ENCODE peak calls at places on chromosomes 7 and 10, in seven cellular contexts. One of them, this sample, is unnamed.

GRCh38 chr10:78263521-78263988 is 229.9 kb downstream of the RPS24 start:
- DNase-seq in OCI-LY7: no peak
- DNase-seq in PC-9: no peak
- DNase-seq in caudate nucleus: peak
- DNase-seq in hepatocyte: no peak
- DNase-seq in left ventricle myocardium inferior: no peak
- DNase-seq in transverse colon: no peak
- DNase-seq in this sample: no peak

GRCh38 chr7:86930554-86931307 is 128.7 kb downstream of the ELAPOR2 start:
- DNase-seq in OCI-LY7: no peak
- DNase-seq in PC-9: no peak
- DNase-seq in caudate nucleus: no peak
- DNase-seq in hepatocyte: no peak
- DNase-seq in left ventricle myocardium inferior: no peak
- DNase-seq in transverse colon: no peak
- DNase-seq in this sample: no peak

GRCh38 chr10:119337796-119338432 is 130.5 kb downstream of the GRK5 start:
- DNase-seq in OCI-LY7: no peak
- DNase-seq in PC-9: no peak
- DNase-seq in caudate nucleus: no peak
- DNase-seq in hepatocyte: no peak
- DNase-seq in left ventricle myocardium inferior: no peak
- DNase-seq in transverse colon: no peak
- DNase-seq in this sample: no peak

GRCh38 chr10:8332730-8333111 is 278.2 kb downstream of the GATA3 start:
- DNase-seq in OCI-LY7: no peak
- DNase-seq in PC-9: no peak
- DNase-seq in caudate nucleus: no peak
- DNase-seq in hepatocyte: no peak
- DNase-seq in left ventricle myocardium inferior: no peak
- DNase-seq in transverse colon: no peak
- DNase-seq in this sample: no peak

GRCh38 chr7:12584940-12585339 is 14.4 kb downstream of the SCIN start:
- DNase-seq in OCI-LY7: no peak
- DNase-seq in PC-9: peak
- DNase-seq in caudate nucleus: no peak
- DNase-seq in hepatocyte: no peak
- DNase-seq in left ventricle myocardium inferior: no peak
- DNase-seq in transverse colon: peak
- DNase-seq in this sample: no peak

GRCh38 chr10:110642980-110643655 is 1.0 kb upstream of the RBM20 start:
- DNase-seq in OCI-LY7: no peak
- DNase-seq in PC-9: no peak
- DNase-seq in caudate nucleus: no peak
- DNase-seq in hepatocyte: peak
- DNase-seq in left ventricle myocardium inferior: peak
- DNase-seq in transverse colon: no peak
- DNase-seq in this sample: no peak

GRCh38 chr7:157158400-157158799 is 19.7 kb downstream of the UBE3C start:
- DNase-seq in OCI-LY7: no peak
- DNase-seq in PC-9: no peak
- DNase-seq in caudate nucleus: no peak
- DNase-seq in hepatocyte: no peak
- DNase-seq in left ventricle myocardium inferior: no peak
- DNase-seq in transverse colon: no peak
- DNase-seq in this sample: no peak

GRCh38 chr7:124764847-124765400 is 668 bp downstream of the GPR37 start:
- DNase-seq in OCI-LY7: no peak
- DNase-seq in PC-9: no peak
- DNase-seq in caudate nucleus: no peak
- DNase-seq in hepatocyte: peak
- DNase-seq in left ventricle myocardium inferior: no peak
- DNase-seq in transverse colon: peak
- DNase-seq in this sample: no peak

GRCh38 chr7:967361-968082 is 7.8 kb downstream of the COX19 start:
- DNase-seq in OCI-LY7: no peak
- DNase-seq in PC-9: no peak
- DNase-seq in caudate nucleus: no peak
- DNase-seq in hepatocyte: no peak
- DNase-seq in left ventricle myocardium inferior: no peak
- DNase-seq in transverse colon: no peak
- DNase-seq in this sample: no peak

GRCh38 chr7:136551618-136552017 is 316.8 kb upstream of the CHRM2 start:
- DNase-seq in OCI-LY7: no peak
- DNase-seq in PC-9: no peak
- DNase-seq in caudate nucleus: no peak
- DNase-seq in hepatocyte: no peak
- DNase-seq in left ventricle myocardium inferior: no peak
- DNase-seq in transverse colon: no peak
- DNase-seq in this sample: no peak

GRCh38 chr10:102648269-102648888 is 4.1 kb downstream of the TRIM8 start:
- DNase-seq in OCI-LY7: peak
- DNase-seq in PC-9: no peak
- DNase-seq in caudate nucleus: no peak
- DNase-seq in hepatocyte: no peak
- DNase-seq in left ventricle myocardium inferior: no peak
- DNase-seq in transverse colon: no peak
- DNase-seq in this sample: no peak
- H3K27ac ChIP-seq in OCI-LY7: peak
- H3K27ac ChIP-seq in PC-9: no peak
- H3K27ac ChIP-seq in caudate nucleus: peak
- H3K27ac ChIP-seq in hepatocyte: no peak
- H3K27ac ChIP-seq in left ventricle myocardium inferior: peak
- H3K27ac ChIP-seq in transverse colon: peak
- H3K27ac ChIP-seq in this sample: no peak

DNA sequence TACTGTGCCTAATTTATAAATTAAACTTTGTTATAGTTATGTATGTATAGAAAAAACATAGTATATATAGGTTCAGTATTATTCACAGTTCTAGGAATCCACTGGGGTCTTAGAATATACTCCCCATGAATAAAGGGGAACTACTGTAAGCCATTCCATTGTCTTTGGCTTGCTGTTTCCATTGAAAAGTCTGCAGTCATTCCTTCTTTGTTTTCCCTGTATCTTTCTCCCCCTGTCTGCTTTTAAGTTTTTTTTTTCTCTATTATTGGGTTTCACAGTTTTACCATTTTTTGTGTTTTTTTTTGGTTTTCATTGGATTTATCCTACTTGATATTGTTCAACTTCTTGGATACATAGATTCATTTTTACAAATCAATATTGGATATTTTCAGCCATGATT is 6.7 kb upstream of the PNLIP start:
- DNase-seq in OCI-LY7: no peak
- DNase-seq in PC-9: no peak
- DNase-seq in caudate nucleus: no peak
- DNase-seq in hepatocyte: no peak
- DNase-seq in left ventricle myocardium inferior: no peak
- DNase-seq in transverse colon: no peak
- DNase-seq in this sample: no peak
- H3K27ac ChIP-seq in OCI-LY7: no peak
- H3K27ac ChIP-seq in PC-9: no peak
- H3K27ac ChIP-seq in caudate nucleus: no peak
- H3K27ac ChIP-seq in hepatocyte: no peak
- H3K27ac ChIP-seq in left ventricle myocardium inferior: no peak
- H3K27ac ChIP-seq in transverse colon: no peak
- H3K27ac ChIP-seq in this sample: no peak

DNA sequence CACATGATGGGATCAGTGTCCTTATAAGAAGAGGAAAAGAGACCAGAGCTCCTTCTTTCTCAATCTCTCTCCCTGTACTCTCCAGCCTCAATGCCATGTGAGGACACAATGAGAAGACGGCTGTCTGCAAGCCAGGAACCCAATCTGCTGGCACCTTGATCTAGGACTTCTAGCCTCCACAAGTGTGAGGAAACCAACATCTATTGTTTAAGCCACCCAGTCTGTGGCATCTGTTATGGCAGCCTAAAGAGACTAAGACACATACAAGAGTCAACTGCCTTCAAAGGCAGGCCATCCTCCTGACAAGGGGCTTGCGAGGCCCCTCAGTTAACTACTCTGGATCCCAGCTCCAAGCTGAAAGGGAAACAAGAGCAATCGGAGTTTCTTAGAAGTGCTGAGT is 218.2 kb upstream of the FRMD4A start:
- DNase-seq in OCI-LY7: no peak
- DNase-seq in PC-9: no peak
- DNase-seq in caudate nucleus: no peak
- DNase-seq in hepatocyte: no peak
- DNase-seq in left ventricle myocardium inferior: no peak
- DNase-seq in transverse colon: no peak
- DNase-seq in this sample: no peak
- H3K27ac ChIP-seq in OCI-LY7: no peak
- H3K27ac ChIP-seq in PC-9: no peak
- H3K27ac ChIP-seq in caudate nucleus: peak
- H3K27ac ChIP-seq in hepatocyte: peak
- H3K27ac ChIP-seq in left ventricle myocardium inferior: no peak
- H3K27ac ChIP-seq in transverse colon: peak
- H3K27ac ChIP-seq in this sample: no peak

GRCh38 chr10:1035201-1035600 is 9.5 kb upstream of the IDI2 start:
- DNase-seq in OCI-LY7: no peak
- DNase-seq in PC-9: no peak
- DNase-seq in caudate nucleus: no peak
- DNase-seq in hepatocyte: no peak
- DNase-seq in left ventricle myocardium inferior: no peak
- DNase-seq in transverse colon: no peak
- DNase-seq in this sample: no peak

GRCh38 chr10:1033601-1034000 is 7.9 kb upstream of the IDI2 start:
- DNase-seq in OCI-LY7: no peak
- DNase-seq in PC-9: no peak
- DNase-seq in caudate nucleus: no peak
- DNase-seq in hepatocyte: no peak
- DNase-seq in left ventricle myocardium inferior: no peak
- DNase-seq in transverse colon: no peak
- DNase-seq in this sample: no peak

GRCh38 chr10:1036341-1036791 is 10.7 kb upstream of the IDI2 start:
- DNase-seq in OCI-LY7: no peak
- DNase-seq in PC-9: peak
- DNase-seq in caudate nucleus: no peak
- DNase-seq in hepatocyte: peak
- DNase-seq in left ventricle myocardium inferior: no peak
- DNase-seq in transverse colon: no peak
- DNase-seq in this sample: no peak

GRCh38 chr10:1037098-1037497 is 11.4 kb upstream of the IDI2 start:
- DNase-seq in OCI-LY7: no peak
- DNase-seq in PC-9: no peak
- DNase-seq in caudate nucleus: no peak
- DNase-seq in hepatocyte: no peak
- DNase-seq in left ventricle myocardium inferior: no peak
- DNase-seq in transverse colon: no peak
- DNase-seq in this sample: no peak

DNA sequence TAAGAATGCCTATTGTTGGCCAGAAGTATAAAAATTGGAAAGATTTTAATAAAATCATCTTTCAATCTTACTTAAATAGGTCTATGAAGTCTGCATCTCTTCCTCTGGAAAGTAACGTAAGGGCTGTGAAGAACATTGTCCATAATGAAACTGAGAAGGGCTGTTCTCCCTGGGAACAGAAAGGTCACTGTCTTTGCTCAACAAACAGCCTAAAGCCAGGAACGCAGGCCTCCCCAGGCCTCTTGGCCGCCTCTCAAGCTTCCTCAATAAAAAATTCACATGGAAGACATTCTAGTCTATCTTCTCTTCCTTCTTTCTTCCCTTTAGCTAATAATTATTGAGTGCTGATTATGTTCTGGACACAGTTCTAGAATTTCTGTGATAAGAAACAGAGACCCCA is 9.1 kb upstream of the IDI2 start:
- DNase-seq in OCI-LY7: no peak
- DNase-seq in PC-9: no peak
- DNase-seq in caudate nucleus: no peak
- DNase-seq in hepatocyte: no peak
- DNase-seq in left ventricle myocardium inferior: no peak
- DNase-seq in transverse colon: no peak
- DNase-seq in this sample: no peak
- H3K27ac ChIP-seq in OCI-LY7: no peak
- H3K27ac ChIP-seq in PC-9: no peak
- H3K27ac ChIP-seq in caudate nucleus: peak
- H3K27ac ChIP-seq in hepatocyte: peak
- H3K27ac ChIP-seq in left ventricle myocardium inferior: no peak
- H3K27ac ChIP-seq in transverse colon: no peak
- H3K27ac ChIP-seq in this sample: no peak

GRCh38 chr10:103854265-103854686 is 1.1 kb downstream of the SH3PXD2A start:
- DNase-seq in OCI-LY7: no peak
- DNase-seq in PC-9: no peak
- DNase-seq in caudate nucleus: no peak
- DNase-seq in hepatocyte: peak
- DNase-seq in left ventricle myocardium inferior: no peak
- DNase-seq in transverse colon: peak
- DNase-seq in this sample: no peak
- H3K27ac ChIP-seq in OCI-LY7: no peak
- H3K27ac ChIP-seq in PC-9: no peak
- H3K27ac ChIP-seq in caudate nucleus: no peak
- H3K27ac ChIP-seq in hepatocyte: peak
- H3K27ac ChIP-seq in left ventricle myocardium inferior: peak
- H3K27ac ChIP-seq in transverse colon: peak
- H3K27ac ChIP-seq in this sample: peak

DNA sequence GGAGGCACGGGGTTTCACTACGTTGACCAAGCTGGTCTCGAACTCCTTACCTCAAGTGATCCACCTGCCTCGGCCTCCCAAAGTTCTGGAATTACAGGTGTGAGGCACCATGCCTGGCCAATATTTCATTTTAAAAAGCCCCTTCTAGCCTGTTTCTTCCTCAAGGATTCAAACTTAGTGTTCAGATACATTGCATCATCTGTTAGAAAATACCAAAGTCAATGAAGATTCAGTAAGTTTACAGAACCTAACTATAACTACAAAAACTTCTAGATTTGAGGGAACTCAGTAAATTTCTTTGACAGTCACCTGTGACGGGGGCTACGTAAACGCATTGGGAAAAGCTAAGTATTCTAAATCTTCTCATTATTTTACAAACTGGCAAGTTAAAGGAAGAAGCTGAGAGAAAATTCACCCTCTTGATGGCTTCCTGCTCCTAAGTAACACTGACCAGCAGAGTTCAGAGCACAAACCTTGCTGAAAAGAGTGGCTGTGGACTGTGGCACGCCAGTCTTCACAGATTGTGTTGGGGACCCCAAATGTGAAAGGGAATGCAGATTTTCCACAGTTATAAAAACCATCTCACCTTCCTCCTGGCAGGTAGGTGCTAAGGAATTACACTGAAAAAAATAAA is 162.2 kb downstream of the PKD1L1 start:
- DNase-seq in OCI-LY7: no peak
- DNase-seq in PC-9: peak
- DNase-seq in caudate nucleus: no peak
- DNase-seq in hepatocyte: no peak
- DNase-seq in left ventricle myocardium inferior: no peak
- DNase-seq in transverse colon: no peak
- DNase-seq in this sample: no peak
- H3K27ac ChIP-seq in OCI-LY7: no peak
- H3K27ac ChIP-seq in PC-9: peak
- H3K27ac ChIP-seq in caudate nucleus: no peak
- H3K27ac ChIP-seq in hepatocyte: peak
- H3K27ac ChIP-seq in left ventricle myocardium inferior: peak
- H3K27ac ChIP-seq in transverse colon: peak
- H3K27ac ChIP-seq in this sample: no peak

This sample was measured in lung.